ENCODE peak calls at places on chromosomes 6 and 20, in nine cellular contexts. B is fibroblast of lung; Z is upper lobe of right lung; C is IMR-90; Q is mesendoderm; I is CD8-positive, alpha-beta T cell; J is breast epithelium; N is uterus; K is right cardiac atrium. T is an unnamed sample.
A peak's percentile ranks its signal among the peaks of the same experiment; 100 is the strongest.

GRCh38 chr20:46709055-46709458 is 392 bp upstream of the SLC2A10 start:
- DNase-seq in K (no peak), N (no peak), I (no peak), J (no peak), Z (no peak), C (no peak), B (no peak), Q (no peak), T (no peak)

GRCh38 chr20:57988828-57989227 is 239.6 kb downstream of the ANKRD60 start:
- DNase-seq in I (no peak), N (no peak), K (no peak), Z (no peak), Q (no peak), C (no peak), J (peak; percentile 55), B (no peak), T (no peak)

GRCh38 chr20:25296094-25297093 is 48.5 kb downstream of the PYGB start:
- DNase-seq in Q (peak; percentile 37), B (peak; percentile 49), C (peak; percentile 24), Z (no peak), I (no peak), K (peak; percentile 51), N (no peak), J (no peak), T (no peak)

GRCh38 chr6:129353067-129353466 is 356.9 kb downstream of the ARHGAP18 start:
- DNase-seq in Z (no peak), K (peak; percentile 20), J (no peak), Q (no peak), C (no peak), N (no peak), B (no peak), I (no peak), T (no peak)

GRCh38 chr6:72238900-72239299 is 352.6 kb downstream of the RIMS1 start:
- DNase-seq in N (no peak), J (no peak), Z (no peak), C (peak; percentile 69), B (peak; percentile 49), I (no peak), K (no peak), Q (no peak), T (no peak)

GRCh38 chr6:13012977-13013680 is 296.6 kb downstream of the PHACTR1 start:
- DNase-seq in C (no peak), N (no peak), J (no peak), B (no peak), Z (peak; percentile 88), I (no peak), K (peak; percentile 62), Q (peak; percentile 72), T (no peak)

GRCh38 chr6:70270287-70271005 is 32.4 kb downstream of the COL9A1 start:
- DNase-seq in Q (peak; percentile 21), J (no peak), N (no peak), Z (no peak), K (no peak), I (no peak), C (no peak), B (no peak), T (no peak)

GRCh38 chr6:113050979-113051378 is 703.8 kb downstream of the RFPL4B start:
- DNase-seq in K (no peak), B (no peak), C (no peak), Q (peak; percentile 59), I (no peak), J (no peak), N (no peak), Z (no peak), T (no peak)

GRCh38 chr6:43368517-43369160 is 808 bp downstream of the ZNF318 start:
- DNase-seq in N (peak; percentile 51), C (peak; percentile 37), Z (peak; percentile 77), I (no peak), K (peak; percentile 63), Q (peak; percentile 74), B (peak; percentile 37), J (no peak), T (no peak)

GRCh38 chr6:151321438-151321837 is 69.9 kb downstream of the ZBTB2 start:
- DNase-seq in N (no peak), Q (no peak), Z (no peak), C (no peak), J (no peak), B (no peak), I (no peak), K (no peak), T (no peak)

GRCh38 chr6:151325075-151326050 is 66.0 kb downstream of the ZBTB2 start:
- DNase-seq in Q (peak; percentile 48), K (peak; percentile 77), J (no peak), I (no peak), Z (peak; percentile 77), B (peak; percentile 87), C (peak; percentile 73), N (peak; percentile 63), T (no peak)

GRCh38 chr6:151322570-151322969 is 68.8 kb downstream of the ZBTB2 start:
- DNase-seq in Q (no peak), J (no peak), B (no peak), I (no peak), C (no peak), K (no peak), Z (no peak), N (no peak), T (no peak)

GRCh38 chr6:151327079-151327478 is 64.3 kb downstream of the ZBTB2 start:
- DNase-seq in Q (no peak), K (no peak), N (no peak), C (no peak), I (no peak), J (no peak), Z (no peak), B (no peak), T (no peak)

GRCh38 chr6:151324079-151324825 is 67.1 kb downstream of the ZBTB2 start:
- DNase-seq in J (peak; percentile 51), C (peak; percentile 93), B (peak; percentile 92), K (peak; percentile 84), Z (peak; percentile 89), N (peak; percentile 93), I (peak; percentile 36), Q (peak; percentile 92), T (no peak)
- H3K4me3 ChIP-seq in J (no peak overlapping the region), C (no peak overlapping the region), B (peak overlapping the region; percentile 88), K (no peak overlapping the region), Z (no peak overlapping the region), N (no peak overlapping the region), I (no peak overlapping the region), Q (no peak overlapping the region), T (no peak overlapping the region)

GRCh38 chr6:30782425-30783014 is 38.2 kb upstream of the IER3 start:
- DNase-seq in K (no peak), C (peak; percentile 51), Q (no peak), N (no peak), B (no peak), J (no peak), I (no peak), Z (no peak), T (no peak)
- H3K4me1 ChIP-seq in K (peaks cover 22% of the 10 kb centered on the region), C (peaks cover 31% of the 10 kb centered on the region), Q (peaks cover 4% of the 10 kb centered on the region), N (peaks cover 32% of the 10 kb centered on the region), B (peaks cover 35% of the 10 kb centered on the region), J (peaks cover 10% of the 10 kb centered on the region), I (peaks cover 22% of the 10 kb centered on the region), Z (peaks cover 53% of the 10 kb centered on the region), T (peaks cover 48% of the 10 kb centered on the region)

DNA sequence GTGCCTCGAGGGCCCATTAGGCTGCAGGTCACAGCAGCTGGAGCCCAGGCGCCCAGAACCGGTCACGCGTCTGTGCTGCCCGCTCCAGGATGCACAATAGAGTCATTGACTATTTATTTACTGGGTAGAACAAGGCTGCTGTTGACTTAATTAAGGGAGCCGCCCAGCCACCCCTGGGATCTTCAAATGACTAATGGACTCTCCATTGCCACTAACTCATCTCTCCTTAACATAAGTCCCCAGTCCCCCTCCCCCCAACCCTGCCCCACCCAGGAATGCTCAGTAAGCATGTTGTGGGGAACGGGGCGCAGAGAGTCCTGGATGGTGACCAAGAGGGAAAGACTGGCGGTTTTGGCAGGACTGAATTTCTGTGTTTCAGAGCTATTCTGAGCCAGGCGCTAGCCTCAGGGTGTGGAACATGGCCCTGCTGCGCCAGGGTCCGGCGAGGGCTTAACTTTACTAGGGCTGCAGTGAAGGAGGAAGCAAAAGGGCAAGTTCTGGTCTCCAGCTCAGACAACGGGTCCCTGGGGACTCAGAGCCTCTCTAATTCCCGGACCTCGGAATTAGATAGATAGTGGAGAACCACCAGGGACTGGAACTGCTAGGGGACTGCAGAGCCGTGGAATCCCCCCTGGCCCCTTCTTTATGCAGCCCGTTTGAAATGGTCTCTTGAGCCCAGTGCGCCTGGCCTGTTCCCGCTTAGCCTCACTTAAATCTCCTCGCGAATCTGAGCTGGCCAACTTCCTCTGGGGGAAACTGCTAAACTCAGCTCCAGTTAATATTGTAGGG is 1.5 kb upstream of the GRIK2 start:
- DNase-seq in N (no peak), Q (peak; percentile 42), J (no peak), Z (no peak), K (no peak), I (no peak), B (no peak), C (no peak), T (no peak)
- H3K4me3 ChIP-seq in N (no peak overlapping the region), Q (no peak overlapping the region), J (no peak overlapping the region), Z (no peak overlapping the region), K (peak overlapping the region; percentile 62), I (no peak overlapping the region), B (no peak overlapping the region), C (peak overlapping the region; percentile 49), T (peak overlapping the region; percentile 7)

DNA sequence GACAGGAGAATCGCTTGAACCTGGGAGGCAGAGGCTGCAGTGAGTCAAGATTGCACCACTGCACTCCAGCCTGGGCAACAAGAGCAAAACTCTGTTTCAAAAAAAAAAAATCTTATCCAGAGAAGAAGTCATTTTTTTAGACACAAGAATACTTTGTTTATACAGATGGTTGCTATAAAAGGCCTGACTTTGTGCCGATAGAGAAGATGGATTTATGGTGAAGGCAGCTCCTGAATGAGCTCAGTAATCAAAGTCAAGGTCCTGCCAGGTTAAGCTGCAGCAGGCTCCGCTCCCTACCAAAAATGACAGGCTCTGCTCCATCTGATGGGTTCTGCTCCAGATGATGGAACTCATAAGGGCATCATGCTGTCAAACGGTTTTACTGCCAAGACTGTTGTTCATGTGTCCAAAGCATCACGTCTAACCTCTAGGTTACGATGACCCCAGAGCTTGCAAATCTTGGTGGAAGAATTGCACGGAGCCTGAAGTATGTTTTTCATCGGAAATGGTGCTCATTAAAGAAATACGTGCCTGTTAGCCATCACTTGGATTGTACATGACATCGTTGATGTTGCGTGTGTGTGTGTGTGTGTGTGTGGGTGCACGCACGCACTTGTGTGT is 19.1 kb upstream of the PTGIS start:
- DNase-seq in C (peak; percentile 83), I (no peak), K (no peak), Q (no peak), Z (no peak), B (peak; percentile 36), J (no peak), N (peak; percentile 81), T (no peak)
- H3K4me1 ChIP-seq in C (peaks cover 31% of the 10 kb centered on the region), I (no peaks in the 10 kb centered on the region), K (peaks cover 4% of the 10 kb centered on the region), Q (no peaks in the 10 kb centered on the region), Z (peaks cover 38% of the 10 kb centered on the region), B (peaks cover 18% of the 10 kb centered on the region), J (no peaks in the 10 kb centered on the region), N (peaks cover 51% of the 10 kb centered on the region), T (peaks cover 61% of the 10 kb centered on the region)

DNA sequence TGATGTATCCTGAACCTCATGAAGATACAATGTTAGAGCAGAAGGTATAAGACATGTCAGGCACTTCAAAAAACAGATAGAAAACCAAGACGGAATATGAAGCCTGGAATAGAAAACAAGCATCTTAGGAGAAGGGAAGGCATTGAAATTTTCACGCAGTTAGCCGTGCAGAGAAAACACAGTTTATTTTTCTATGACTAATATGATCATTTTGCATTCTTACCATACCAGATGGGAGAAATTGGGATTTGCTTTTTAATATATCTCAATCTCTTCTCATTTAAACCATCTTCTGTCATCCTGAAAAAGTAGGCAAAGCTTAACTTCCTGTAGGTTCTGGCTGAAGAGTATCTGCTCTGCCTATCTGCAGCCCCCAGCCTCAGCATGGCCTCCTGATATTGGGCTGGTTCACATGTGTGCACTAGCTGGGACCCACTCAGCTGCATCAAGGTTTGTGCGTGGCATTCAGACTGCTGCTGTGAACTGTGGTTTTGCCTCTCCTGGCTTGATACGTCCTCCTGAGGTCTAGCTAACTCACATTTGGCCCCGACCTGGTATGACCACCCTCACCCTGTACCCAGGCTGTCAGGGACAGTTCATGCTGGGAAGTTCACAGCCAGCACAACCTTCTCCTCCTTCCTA is 392.5 kb upstream of the SASH1 start:
- DNase-seq in N (no peak), Q (no peak), B (peak; percentile 34), C (peak; percentile 35), J (no peak), K (no peak), Z (no peak), I (no peak), T (no peak)
- H3K4me3 ChIP-seq in N (no peak overlapping the region), Q (no peak overlapping the region), B (no peak overlapping the region), C (no peak overlapping the region), J (no peak overlapping the region), K (no peak overlapping the region), Z (no peak overlapping the region), I (no peak overlapping the region), T (no peak overlapping the region)